ENCODE peak calls at places on chromosomes 2 and 18, in ten cellular contexts. Y is fibroblast of lung; F is K562; N is GM12878; H is CD4-positive, CD25-positive, alpha-beta regulatory T cell; M is adrenal gland; B is gastrocnemius medialis; L is stomach; R is left lung; D is mesendoderm. Z is an unnamed sample.
A peak's percentile ranks its signal among the peaks of the same experiment; 100 is the strongest.

GRCh38 chr2:132911726-132912724 is 242.0 kb upstream of the LYPD1 start:
- DNase-seq in Y (peak; percentile 58), F (no peak), N (no peak), H (no peak), M (no peak), B (no peak), L (no peak), R (no peak), D (peak; percentile 74), Z (no peak)

GRCh38 chr2:191635333-191636234 is 42.4 kb upstream of the NABP1 start:
- DNase-seq in Y (peak; percentile 46), F (no peak), N (no peak), H (no peak), M (no peak), B (no peak), L (no peak), R (no peak), D (peak; percentile 30), Z (no peak)

GRCh38 chr2:24874025-24874424 is 46.0 kb downstream of the ADCY3 start:
- DNase-seq in Y (no peak), F (no peak), N (no peak), H (no peak), M (peak; percentile 36), B (no peak), L (no peak), R (peak; percentile 77), D (no peak), Z (no peak)

GRCh38 chr18:79964330-79965118 is at the start of gene HSBP1L1:
- DNase-seq in Y (peak; percentile 26), F (no peak), N (no peak), H (peak; percentile 65), M (peak; percentile 80), B (peak; percentile 48), L (peak; percentile 87), R (peak; percentile 79), D (peak; percentile 70), Z (peak; percentile 93)

GRCh38 chr2:72150157-72150960 is 2.7 kb upstream of the CYP26B1 start:
- DNase-seq in Y (peak; percentile 71), F (peak; percentile 74), N (peak; percentile 5), H (peak; percentile 45), M (peak; percentile 84), B (peak; percentile 69), L (peak; percentile 80), R (no peak), D (peak; percentile 87), Z (peak; percentile 75)

GRCh38 chr18:2534906-2535305 is 36.4 kb downstream of the METTL4 start:
- DNase-seq in Y (no peak), F (no peak), N (no peak), H (no peak), M (no peak), B (no peak), L (no peak), R (no peak), D (no peak), Z (no peak)

GRCh38 chr18:60019463-60019840 is 119.7 kb downstream of the PMAIP1 start:
- DNase-seq in Y (peak; percentile 74), F (no peak), N (no peak), H (no peak), M (no peak), B (no peak), L (no peak), R (no peak), D (peak; percentile 62), Z (no peak)

GRCh38 chr2:68742638-68743037 is 8.0 kb downstream of the ARHGAP25 start:
- DNase-seq in Y (no peak), F (no peak), N (no peak), H (no peak), M (no peak), B (no peak), L (no peak), R (no peak), D (no peak), Z (no peak)

GRCh38 chr2:189870396-189871089 is 86.3 kb downstream of the PMS1 start:
- DNase-seq in Y (peak; percentile 71), F (no peak), N (no peak), H (no peak), M (no peak), B (no peak), L (no peak), R (no peak), D (no peak), Z (no peak)

GRCh38 chr2:8573942-8574195 is 108.0 kb upstream of the ID2 start:
- DNase-seq in Y (no peak), F (no peak), N (no peak), H (no peak), M (no peak), B (no peak), L (no peak), R (no peak), D (no peak), Z (no peak)

GRCh38 chr2:9993490-9994165 is 42.1 kb downstream of the GRHL1 start:
- DNase-seq in Y (no peak), F (no peak), N (no peak), H (no peak), M (no peak), B (no peak), L (no peak), R (no peak), D (no peak), Z (no peak)
- H3K27ac ChIP-seq in Y (no peak overlapping the region), F (no peak overlapping the region), N (no peak overlapping the region), H (peak overlapping the region; percentile 37), M (no peak overlapping the region), B (peak overlapping the region; percentile 44), L (no peak overlapping the region), R (no peak overlapping the region), D (no peak overlapping the region), Z (peak overlapping the region; percentile 4)

GRCh38 chr2:234412726-234413125 is 84.2 kb downstream of the ARL4C start:
- DNase-seq in Y (no peak), F (no peak), N (no peak), H (no peak), M (no peak), B (no peak), L (no peak), R (no peak), D (no peak), Z (no peak)
- H3K4me3 ChIP-seq in Y (no peak overlapping the region), F (no peak overlapping the region), N (no peak overlapping the region), H (no peak overlapping the region), M (no peak overlapping the region), B (no peak overlapping the region), L (no peak overlapping the region), R (no peak overlapping the region), D (no peak overlapping the region), Z (no peak overlapping the region)

GRCh38 chr2:62423883-62424458 is 82.0 kb downstream of the TMEM17 start:
- DNase-seq in Y (no peak), F (no peak), N (no peak), H (no peak), M (peak; percentile 53), B (no peak), L (peak; percentile 69), R (no peak), D (no peak), Z (no peak)
- H3K27ac ChIP-seq in Y (no peak overlapping the region), F (no peak overlapping the region), N (no peak overlapping the region), H (no peak overlapping the region), M (no peak overlapping the region), B (no peak overlapping the region), L (no peak overlapping the region), R (no peak overlapping the region), D (no peak overlapping the region), Z (no peak overlapping the region)

DNA sequence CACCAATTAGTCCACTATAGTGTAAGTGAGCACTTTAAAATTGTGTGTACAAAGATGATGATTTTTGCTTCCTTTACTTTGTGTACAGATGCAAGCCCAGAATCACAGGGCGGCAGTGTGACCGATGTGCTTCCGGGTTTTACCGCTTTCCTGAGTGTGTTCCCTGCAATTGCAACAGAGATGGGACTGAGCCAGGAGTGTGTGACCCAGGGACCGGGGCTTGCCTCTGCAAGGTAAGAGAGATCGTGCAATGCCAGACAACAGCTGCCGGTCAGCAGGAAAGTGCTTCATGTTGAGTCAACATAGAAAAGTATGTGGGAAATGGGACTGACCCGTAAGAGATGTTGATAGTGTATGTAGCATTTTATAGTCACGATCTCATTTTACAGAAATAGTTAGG is 156.8 kb upstream of the TTC39C start:
- DNase-seq in Y (no peak), F (no peak), N (no peak), H (no peak), M (no peak), B (peak; percentile 50), L (peak; percentile 48), R (peak; percentile 78), D (no peak), Z (peak; percentile 87)
- H3K4me3 ChIP-seq in Y (no peak overlapping the region), F (no peak overlapping the region), N (no peak overlapping the region), H (no peak overlapping the region), M (no peak overlapping the region), B (no peak overlapping the region), L (no peak overlapping the region), R (no peak overlapping the region), D (no peak overlapping the region), Z (no peak overlapping the region)

GRCh38 chr2:182866461-182867369 is at the start of gene FRZB:
- DNase-seq in Y (peak; percentile 76), F (no peak), N (no peak), H (no peak), M (peak; percentile 57), B (peak; percentile 76), L (peak; percentile 38), R (peak; percentile 53), D (peak; percentile 71), Z (peak; percentile 70)

GRCh38 chr2:182864949-182865348 is 1.5 kb downstream of the FRZB start:
- DNase-seq in Y (no peak), F (no peak), N (no peak), H (no peak), M (no peak), B (no peak), L (no peak), R (no peak), D (no peak), Z (no peak)

GRCh38 chr2:182868049-182868422 is 1.6 kb upstream of the FRZB start:
- DNase-seq in Y (no peak), F (no peak), N (no peak), H (no peak), M (no peak), B (no peak), L (no peak), R (no peak), D (peak; percentile 44), Z (no peak)

GRCh38 chr2:182867411-182868048 is 1.1 kb upstream of the FRZB start:
- DNase-seq in Y (no peak), F (no peak), N (no peak), H (no peak), M (no peak), B (no peak), L (no peak), R (no peak), D (peak; percentile 23), Z (no peak)

GRCh38 chr2:182866095-182866460 is 359 bp downstream of the FRZB start:
- DNase-seq in Y (peak; percentile 22), F (no peak), N (no peak), H (no peak), M (no peak), B (peak; percentile 28), L (no peak), R (peak; percentile 31), D (peak; percentile 44), Z (no peak)
- H3K27ac ChIP-seq in Y (no peak overlapping the region), F (no peak overlapping the region), N (no peak overlapping the region), H (no peak overlapping the region), M (no peak overlapping the region), B (peak overlapping the region; percentile 71), L (no peak overlapping the region), R (no peak overlapping the region), D (no peak overlapping the region), Z (no peak overlapping the region)

GRCh38 chr2:95275151-95275515 is 884 bp downstream of the PROM2 start:
- DNase-seq in Y (no peak), F (no peak), N (no peak), H (no peak), M (no peak), B (peak; percentile 2), L (peak; percentile 24), R (peak; percentile 19), D (no peak), Z (peak; percentile 56)
- H3K4me3 ChIP-seq in Y (no peak overlapping the region), F (no peak overlapping the region), N (no peak overlapping the region), H (no peak overlapping the region), M (no peak overlapping the region), B (no peak overlapping the region), L (peak overlapping the region; percentile 31), R (no peak overlapping the region), D (no peak overlapping the region), Z (peak overlapping the region; percentile 10)

Z was measured in upper lobe of right lung.